ENCODE peak calls at places on chromosomes 12 and 14, in seven cellular contexts. J, X, M, V, L, A and P are unnamed samples.

GRCh38 chr14:99689266-99690236 is 5.5 kb downstream of the CYP46A1 start:
- DNase-seq in J (no peak), X (peak; percentile 38), M (no peak), V (no peak), L (no peak), A (no peak), P (no peak)

GRCh38 chr12:132450391-132451171 is 39.4 kb upstream of the FBRSL1 start:
- DNase-seq in J (no peak), X (no peak), M (no peak), V (no peak), L (no peak), A (no peak), P (no peak)

GRCh38 chr12:102462803-102463499 is 17.4 kb downstream of the IGF1 start:
- DNase-seq in J (no peak), X (no peak), M (no peak), V (no peak), L (no peak), A (no peak), P (no peak)

GRCh38 chr12:128980623-128981022 is 127.3 kb downstream of the GLT1D1 start:
- DNase-seq in J (no peak), X (no peak), M (no peak), V (no peak), L (no peak), A (no peak), P (no peak)

GRCh38 chr14:73763396-73763795 is 49.2 kb upstream of the PNMA1 start:
- DNase-seq in J (no peak), X (no peak), M (no peak), V (no peak), L (no peak), A (no peak), P (peak; percentile 94)

GRCh38 chr12:52221912-52222457 is 11.1 kb upstream of the KRT7 start:
- DNase-seq in J (no peak), X (no peak), M (no peak), V (no peak), L (no peak), A (peak; percentile 10), P (peak; percentile 87)

GRCh38 chr12:4330203-4330602 is 9.2 kb downstream of the TIGAR start:
- DNase-seq in J (no peak), X (no peak), M (no peak), V (no peak), L (no peak), A (no peak), P (no peak)

GRCh38 chr12:121814429-121815119 is 10.8 kb downstream of the SETD1B start:
- DNase-seq in J (no peak), X (no peak), M (peak; percentile 51), V (no peak), L (no peak), A (peak; percentile 20), P (no peak)

GRCh38 chr12:6324936-6325750 is 14.7 kb downstream of the PLEKHG6 start:
- DNase-seq in J (no peak), X (no peak), M (no peak), V (no peak), L (no peak), A (peak; percentile 17), P (no peak)

GRCh38 chr14:69132513-69133181 is 20.3 kb downstream of the DCAF5 start:
- DNase-seq in J (no peak), X (no peak), M (no peak), V (no peak), L (no peak), A (no peak), P (no peak)

GRCh38 chr14:104386281-104386841 is 193.2 kb upstream of the C14orf180 start:
- DNase-seq in J (no peak), X (no peak), M (no peak), V (no peak), L (no peak), A (peak; percentile 9), P (no peak)

GRCh38 chr12:53623986-53624385 is 2.2 kb downstream of the ATF7 start:
- DNase-seq in J (no peak), X (no peak), M (no peak), V (no peak), L (no peak), A (peak; percentile 37), P (no peak)

GRCh38 chr12:117408161-117408791 is 46.9 kb upstream of the NOS1 start:
- DNase-seq in J (no peak), X (no peak), M (no peak), V (no peak), L (no peak), A (peak; percentile 20), P (peak; percentile 33)

GRCh38 chr14:87952307-87953094 is 40.5 kb downstream of the GALC start:
- DNase-seq in J (no peak), X (no peak), M (no peak), V (no peak), L (no peak), A (no peak), P (no peak)

GRCh38 chr12:124506145-124506831 is 61.1 kb downstream of the NCOR2 start:
- DNase-seq in J (no peak), X (peak; percentile 93), M (peak; percentile 85), V (no peak), L (no peak), A (peak; percentile 88), P (no peak)

GRCh38 chr12:98754095-98754494 is 109.0 kb downstream of the APAF1 start:
- DNase-seq in J (no peak), X (no peak), M (no peak), V (no peak), L (peak; percentile 87), A (no peak), P (no peak)

GRCh38 chr14:31566456-31566855 is 5.3 kb downstream of the NUBPL start:
- DNase-seq in J (no peak), X (no peak), M (no peak), V (no peak), L (no peak), A (no peak), P (no peak)

GRCh38 chr12:49937639-49938300 is 12.8 kb upstream of the AQP2 start:
- DNase-seq in J (no peak), X (no peak), M (no peak), V (no peak), L (no peak), A (no peak), P (no peak)

GRCh38 chr14:103427485-103428443 is 42.5 kb downstream of the MARK3 start:
- DNase-seq in J (no peak), X (no peak), M (no peak), V (no peak), L (no peak), A (peak; percentile 67), P (peak; percentile 21)

GRCh38 chr12:52249041-52249461 is 16.0 kb downstream of the KRT7 start:
- DNase-seq in J (no peak), X (no peak), M (no peak), V (no peak), L (no peak), A (peak; percentile 13), P (peak; percentile 95)